ENCODE peak calls at places on chromosomes 13 and 19, in five cellular contexts. Q is CD4-positive, alpha-beta memory T cell; H is RWPE2; G is SK-N-SH; T is pancreas. K is an unnamed sample. For H3K36me3 and H3K4me1, the result is how much of the 10 kb centered on the place peaks cover.

GRCh38 chr13:47474326-47474725 is 526.7 kb downstream of the SUCLA2 start:
- DNase-seq in Q (no peak), H (no peak), G (no peak), T (no peak), K (no peak)

GRCh38 chr13:70580825-70581224 is 472.6 kb upstream of the KLHL1 start:
- DNase-seq in Q (no peak), H (no peak), G (no peak), T (no peak), K (no peak)

GRCh38 chr19:32387701-32388392 is 17.7 kb upstream of the DPY19L3 start:
- DNase-seq in Q (no peak), H (no peak), G (no peak), T (peak), K (no peak)

GRCh38 chr19:2034729-2035589 is 16.1 kb downstream of the MKNK2 start:
- DNase-seq in Q (peak), H (peak), G (peak), T (no peak), K (peak)

GRCh38 chr13:110490009-110490770 is 71.3 kb downstream of the RAB20 start:
- DNase-seq in Q (no peak), H (no peak), G (no peak), T (no peak), K (no peak)

GRCh38 chr13:40187324-40187795 is 479.1 kb downstream of the FOXO1 start:
- DNase-seq in Q (peak), H (no peak), G (no peak), T (no peak), K (no peak)

GRCh38 chr13:99656092-99656745 is 154.9 kb downstream of the TM9SF2 start:
- DNase-seq in Q (peak), H (no peak), G (peak), T (peak), K (peak)

GRCh38 chr13:100473087-100473486 is 115.5 kb downstream of the GGACT start:
- DNase-seq in Q (no peak), H (no peak), G (peak), T (no peak), K (no peak)

GRCh38 chr13:36875955-36876354 is 44.1 kb downstream of the SMAD9 start:
- DNase-seq in Q (no peak), H (no peak), G (peak), T (no peak), K (no peak)

GRCh38 chr19:52217576-52217975 is 27.7 kb downstream of the PPP2R1A start:
- DNase-seq in Q (no peak), H (no peak), G (no peak), T (no peak), K (no peak)

GRCh38 chr19:52219611-52220010 is 29.8 kb downstream of the PPP2R1A start:
- DNase-seq in Q (no peak), H (no peak), G (no peak), T (no peak), K (no peak)

GRCh38 chr19:52221031-52221430 is 31.2 kb downstream of the PPP2R1A start:
- DNase-seq in Q (no peak), H (no peak), G (no peak), T (no peak), K (no peak)

GRCh38 chr19:52224211-52224610 is 34.4 kb downstream of the PPP2R1A start:
- DNase-seq in Q (no peak), H (no peak), G (no peak), T (no peak), K (no peak)

GRCh38 chr19:52221831-52222375 is 32.1 kb downstream of the PPP2R1A start:
- DNase-seq in Q (no peak), H (no peak), G (no peak), T (no peak), K (no peak)
- H3K36me3 ChIP-seq in Q (half or more), H (half or more), G (half or more), T (half or more), K (half or more)

DNA sequence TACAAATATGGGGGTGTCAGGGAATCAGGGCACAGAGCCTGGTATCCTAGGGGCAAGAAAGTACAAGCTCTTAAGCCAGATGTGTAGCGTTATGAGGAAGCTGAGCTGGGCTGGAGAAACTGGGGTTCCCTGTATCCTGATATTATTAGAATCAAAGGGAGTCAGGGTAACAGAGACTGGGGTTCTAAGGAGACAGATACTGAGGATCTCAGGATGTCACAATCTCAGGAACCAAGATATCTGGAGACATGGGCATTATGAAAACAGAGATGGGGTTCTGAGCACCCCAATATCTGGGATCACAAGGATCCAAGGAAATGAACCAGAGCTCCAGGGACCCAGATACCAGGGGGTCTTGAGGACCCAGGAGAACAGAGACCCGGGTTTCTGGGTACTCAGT is 810 bp downstream of the BCL3 start:
- DNase-seq in Q (no peak), H (no peak), G (no peak), T (no peak), K (no peak)
- H3K4me1 ChIP-seq in Q (half or more), H (under half), G (under half), T (under half), K (half or more)

GRCh38 chr19:48135411-48135810 is 24.8 kb upstream of the PLA2G4C start:
- DNase-seq in Q (no peak), H (no peak), G (peak), T (no peak), K (no peak)

GRCh38 chr19:48136547-48136946 is 25.9 kb upstream of the PLA2G4C start:
- DNase-seq in Q (no peak), H (no peak), G (no peak), T (no peak), K (no peak)

GRCh38 chr19:48133094-48133493 is 22.5 kb upstream of the PLA2G4C start:
- DNase-seq in Q (no peak), H (no peak), G (no peak), T (no peak), K (no peak)

GRCh38 chr19:48139053-48139452 is 28.4 kb upstream of the PLA2G4C start:
- DNase-seq in Q (no peak), H (no peak), G (no peak), T (no peak), K (no peak)

GRCh38 chr19:48137411-48137810 is 26.8 kb upstream of the PLA2G4C start:
- DNase-seq in Q (no peak), H (no peak), G (no peak), T (no peak), K (no peak)
- H3K36me3 ChIP-seq in Q (under half), H (under half), G (under half), T (under half), K (under half)

GRCh38 chr19:6238256-6238642 is 41.5 kb downstream of the MLLT1 start:
- DNase-seq in Q (no peak), H (no peak), G (peak), T (no peak), K (no peak)
- H3K4me1 ChIP-seq in Q (under half), H (under half), G (under half), T (under half), K (half or more)

DNA sequence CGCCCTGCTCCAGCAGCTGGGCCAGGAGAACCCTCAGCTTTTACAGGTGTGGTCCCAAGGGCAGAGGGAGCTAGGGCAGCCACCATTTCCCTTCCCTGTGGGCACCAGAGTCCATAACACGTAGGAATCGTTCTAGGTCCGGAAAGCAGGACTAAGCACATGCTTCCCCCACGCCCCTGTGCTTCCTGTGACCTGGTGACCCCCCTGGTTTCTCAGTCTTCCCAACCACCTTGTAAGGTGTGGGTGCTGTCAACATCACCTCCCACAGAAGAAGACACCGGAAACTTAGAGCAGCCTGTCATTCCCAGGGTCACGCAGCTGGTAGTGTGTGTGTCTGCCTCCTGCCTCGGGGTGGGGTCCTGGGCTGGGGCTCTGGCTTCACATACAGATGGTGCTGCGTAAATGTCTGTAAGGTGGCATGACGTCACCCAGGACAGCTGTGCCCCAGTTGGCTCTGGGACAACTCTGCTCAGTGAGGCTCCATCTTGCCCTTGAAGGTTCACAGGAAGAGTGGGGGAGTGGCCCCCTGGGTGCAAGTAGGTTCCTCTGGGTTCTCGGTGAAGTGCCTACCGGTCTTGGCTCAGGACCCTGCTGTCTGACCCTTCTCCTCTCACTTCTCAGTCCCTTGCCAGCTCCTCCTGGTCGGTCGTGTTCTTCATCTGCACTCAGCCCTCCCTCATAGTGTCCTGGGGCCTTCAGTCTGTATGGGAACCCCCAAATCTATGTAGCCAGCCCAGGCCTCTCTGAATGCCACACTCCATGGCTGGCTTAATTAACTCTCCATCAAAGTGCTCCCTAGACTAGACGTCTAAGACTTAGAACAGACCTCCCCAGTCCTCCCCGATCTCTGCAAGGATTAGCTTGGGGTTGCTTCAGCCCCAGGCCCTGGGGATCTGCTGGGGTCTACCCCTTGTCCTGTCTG is 4.0 kb downstream of the RAD23A start:
- DNase-seq in Q (no peak), H (no peak), G (no peak), T (no peak), K (no peak)
- H3K36me3 ChIP-seq in Q (under half), H (half or more), G (under half), T (under half), K (under half)

GRCh38 chr19:28118235-28118634 is 1094.7 kb downstream of the UQCRFS1 start:
- DNase-seq in Q (no peak), H (no peak), G (no peak), T (no peak), K (no peak)
- H3K4me1 ChIP-seq in Q (under half), H (under half), G (under half), T (under half), K (under half)

K was measured in heart right ventricle.